ENCODE peak calls at places on chromosomes 5 and 9, in ten cellular contexts. J is SK-MEL-5; V is HuH-7; S is Peyer's patch; G is GM13976; C is epithelial cell of proximal tubule; H is amygdala; L is BJ; I is activated naive CD4-positive, alpha-beta T cell; X is activated CD4-positive, alpha-beta memory T cell treated with anti-CD3 and anti-CD28 coated beads, Interleukin-2, amount 10 ng/mL, durations not matched to agents 7 days and 5 days. D is an unnamed sample.

GRCh38 chr5:180470966-180471582 is 23.1 kb upstream of the CNOT6 start:
- DNase-seq in J (peak; percentile 56), V (peak; percentile 88), S (peak; percentile 46), G (peak; percentile 81), C (no peak), H (peak; percentile 61), L (no peak), I (peak; percentile 22), X (peak; percentile 52), D (no peak)

GRCh38 chr9:71729816-71730526 is 38.3 kb downstream of the CEMIP2 start:
- DNase-seq in J (peak; percentile 50), V (no peak), S (no peak), G (no peak), C (no peak), H (no peak), L (no peak), I (no peak), X (no peak), D (no peak)

GRCh38 chr9:122206118-122207046 is 22.4 kb downstream of the LHX6 start:
- DNase-seq in J (no peak), V (no peak), S (no peak), G (no peak), C (no peak), H (no peak), L (peak; percentile 55), I (no peak), X (no peak), D (no peak)

GRCh38 chr5:94761786-94762185 is 143.3 kb downstream of the SLF1 start:
- DNase-seq in J (no peak), V (no peak), S (no peak), G (no peak), C (no peak), H (no peak), L (no peak), I (no peak), X (no peak), D (no peak)

GRCh38 chr5:75279324-75279723 is 42.6 kb upstream of the ANKRD31 start:
- DNase-seq in J (peak; percentile 37), V (no peak), S (no peak), G (no peak), C (no peak), H (no peak), L (no peak), I (no peak), X (no peak), D (no peak)

GRCh38 chr9:133199648-133200321 is 9.3 kb downstream of the OBP2B start:
- DNase-seq in J (no peak), V (no peak), S (no peak), G (no peak), C (no peak), H (no peak), L (no peak), I (peak; percentile 13), X (peak; percentile 28), D (no peak)

GRCh38 chr9:117300686-117301085 is 114.2 kb downstream of the ASTN2 start:
- DNase-seq in J (no peak), V (no peak), S (no peak), G (no peak), C (no peak), H (no peak), L (no peak), I (no peak), X (no peak), D (no peak)

GRCh38 chr9:34227445-34227844 is 48.6 kb downstream of the UBAP1 start:
- DNase-seq in J (no peak), V (no peak), S (no peak), G (no peak), C (no peak), H (no peak), L (no peak), I (no peak), X (no peak), D (no peak)

GRCh38 chr9:16726718-16727451 is 143.6 kb downstream of the BNC2 start:
- DNase-seq in J (peak; percentile 62), V (no peak), S (no peak), G (peak; percentile 14), C (no peak), H (peak; percentile 22), L (no peak), I (no peak), X (no peak), D (no peak)

GRCh38 chr5:172902497-172903472 is 56.4 kb upstream of the RPL26L1 start:
- DNase-seq in J (peak; percentile 57), V (peak; percentile 82), S (peak; percentile 39), G (no peak), C (peak; percentile 89), H (peak; percentile 28), L (peak; percentile 97), I (no peak), X (no peak), D (no peak)

GRCh38 chr9:15889555-15889954 is 336.7 kb downstream of the CCDC171 start:
- DNase-seq in J (no peak), V (no peak), S (no peak), G (no peak), C (no peak), H (no peak), L (no peak), I (no peak), X (no peak), D (no peak)

GRCh38 chr9:18207735-18208134 is 266.2 kb upstream of the ADAMTSL1 start:
- DNase-seq in J (no peak), V (no peak), S (no peak), G (no peak), C (no peak), H (no peak), L (no peak), I (no peak), X (no peak), D (no peak)

GRCh38 chr5:152864447-152864846 is 459.4 kb upstream of the NMUR2 start:
- DNase-seq in J (no peak), V (no peak), S (no peak), G (no peak), C (no peak), H (no peak), L (no peak), I (no peak), X (no peak), D (no peak)

GRCh38 chr9:82363666-82364065 is 375.1 kb downstream of the SPATA31D1 start:
- DNase-seq in J (no peak), V (no peak), S (no peak), G (no peak), C (no peak), H (no peak), L (no peak), I (no peak), X (no peak), D (no peak)

GRCh38 chr9:20395671-20396070 is 226.6 kb downstream of the MLLT3 start:
- DNase-seq in J (no peak), V (no peak), S (no peak), G (no peak), C (no peak), H (no peak), L (no peak), I (no peak), X (no peak), D (no peak)

GRCh38 chr9:2017209-2017458 is 2.0 kb downstream of the SMARCA2 start:
- DNase-seq in J (no peak), V (no peak), S (no peak), G (no peak), C (no peak), H (peak; percentile 51), L (no peak), I (no peak), X (no peak), D (no peak)

GRCh38 chr9:121551985-121552753 is 52.5 kb upstream of the GGTA1 start:
- DNase-seq in J (no peak), V (no peak), S (no peak), G (no peak), C (no peak), H (no peak), L (no peak), I (no peak), X (no peak), D (no peak)

GRCh38 chr5:124907098-124907644 is 160.7 kb upstream of the ZNF608 start:
- DNase-seq in J (no peak), V (no peak), S (no peak), G (no peak), C (no peak), H (no peak), L (no peak), I (no peak), X (no peak), D (no peak)

GRCh38 chr9:128203024-128203841 is at the start of gene DNM1:
- DNase-seq in J (peak; percentile 57), V (peak; percentile 95), S (peak; percentile 40), G (peak; percentile 99), C (no peak), H (no peak), L (no peak), I (peak; percentile 26), X (peak; percentile 77), D (no peak)

GRCh38 chr9:13264788-13265187 is 14.7 kb downstream of the MPDZ start:
- DNase-seq in J (no peak), V (no peak), S (no peak), G (no peak), C (no peak), H (no peak), L (no peak), I (no peak), X (no peak), D (no peak)

GRCh38 chr5:180592176-180592575 is 877 bp upstream of the SCGB3A1 start:
- DNase-seq in J (no peak), V (no peak), S (no peak), G (no peak), C (no peak), H (no peak), L (no peak), I (no peak), X (no peak), D (no peak)

GRCh38 chr5:180441577-180441976 is 52.6 kb upstream of the CNOT6 start:
- DNase-seq in J (no peak), V (no peak), S (no peak), G (no peak), C (peak; percentile 29), H (no peak), L (no peak), I (no peak), X (no peak), D (no peak)

GRCh38 chr9:136403538-136403914 is 3.6 kb upstream of the SNAPC4 start:
- DNase-seq in J (no peak), V (no peak), S (peak; percentile 75), G (peak; percentile 85), C (no peak), H (no peak), L (no peak), I (no peak), X (peak; percentile 85), D (no peak)

GRCh38 chr5:142807378-142807911 is 37.3 kb downstream of the ARHGAP26 start:
- DNase-seq in J (no peak), V (peak; percentile 67), S (no peak), G (no peak), C (no peak), H (no peak), L (no peak), I (no peak), X (no peak), D (no peak)

D was measured in esophagus squamous epithelium.